ENCODE peak calls at places on chromosome 5, in six cellular contexts. One of them, this sample, is unnamed.

GRCh38 chr5:155128786-155129512 is 115.4 kb downstream of the KIF4B start:
- DNase-seq in psoas muscle: no peak
- DNase-seq in SJSA1: no peak
- DNase-seq in endodermal cell: no peak
- DNase-seq in PC-3: peak; percentile 2
- DNase-seq in esophagus muscularis mucosa: no peak
- DNase-seq in this sample: no peak

GRCh38 chr5:15483348-15484090 is 16.5 kb upstream of the FBXL7 start:
- DNase-seq in psoas muscle: no peak
- DNase-seq in SJSA1: no peak
- DNase-seq in endodermal cell: no peak
- DNase-seq in PC-3: no peak
- DNase-seq in esophagus muscularis mucosa: no peak
- DNase-seq in this sample: no peak

GRCh38 chr5:135718151-135718550 is 116.3 kb upstream of the SLC25A48 start:
- DNase-seq in psoas muscle: no peak
- DNase-seq in SJSA1: peak; percentile 44
- DNase-seq in endodermal cell: no peak
- DNase-seq in PC-3: peak; percentile 24
- DNase-seq in esophagus muscularis mucosa: no peak
- DNase-seq in this sample: no peak

GRCh38 chr5:143606043-143606752 is 202.7 kb upstream of the NR3C1 start:
- DNase-seq in psoas muscle: no peak
- DNase-seq in SJSA1: no peak
- DNase-seq in endodermal cell: no peak
- DNase-seq in PC-3: peak; percentile 82
- DNase-seq in esophagus muscularis mucosa: peak; percentile 24
- DNase-seq in this sample: no peak

GRCh38 chr5:56358703-56359428 is 125.7 kb upstream of the ANKRD55 start:
- DNase-seq in psoas muscle: no peak
- DNase-seq in SJSA1: peak; percentile 62
- DNase-seq in endodermal cell: no peak
- DNase-seq in PC-3: peak; percentile 7
- DNase-seq in esophagus muscularis mucosa: no peak
- DNase-seq in this sample: no peak

GRCh38 chr5:107542428-107542827 is 128.3 kb downstream of the EFNA5 start:
- DNase-seq in psoas muscle: peak; percentile 86
- DNase-seq in SJSA1: peak; percentile 69
- DNase-seq in endodermal cell: no peak
- DNase-seq in PC-3: peak; percentile 96
- DNase-seq in esophagus muscularis mucosa: peak; percentile 95
- DNase-seq in this sample: peak; percentile 55

GRCh38 chr5:163659568-163659902 is 154.1 kb downstream of the MAT2B start:
- DNase-seq in psoas muscle: no peak
- DNase-seq in SJSA1: no peak
- DNase-seq in endodermal cell: no peak
- DNase-seq in PC-3: no peak
- DNase-seq in esophagus muscularis mucosa: no peak
- DNase-seq in this sample: no peak

GRCh38 chr5:157793298-157793791 is 49.8 kb downstream of the LSM11 start:
- DNase-seq in psoas muscle: no peak
- DNase-seq in SJSA1: no peak
- DNase-seq in endodermal cell: no peak
- DNase-seq in PC-3: no peak
- DNase-seq in esophagus muscularis mucosa: no peak
- DNase-seq in this sample: no peak

GRCh38 chr5:11105706-11106105 is 344.7 kb upstream of the DAP start:
- DNase-seq in psoas muscle: no peak
- DNase-seq in SJSA1: no peak
- DNase-seq in endodermal cell: no peak
- DNase-seq in PC-3: no peak
- DNase-seq in esophagus muscularis mucosa: no peak
- DNase-seq in this sample: no peak

GRCh38 chr5:13470256-13470655 is 474.2 kb downstream of the DNAH5 start:
- DNase-seq in psoas muscle: no peak
- DNase-seq in SJSA1: no peak
- DNase-seq in endodermal cell: no peak
- DNase-seq in PC-3: no peak
- DNase-seq in esophagus muscularis mucosa: no peak
- DNase-seq in this sample: no peak

GRCh38 chr5:155471027-155471426 is 457.5 kb downstream of the KIF4B start:
- DNase-seq in psoas muscle: no peak
- DNase-seq in SJSA1: no peak
- DNase-seq in endodermal cell: no peak
- DNase-seq in PC-3: no peak
- DNase-seq in esophagus muscularis mucosa: no peak
- DNase-seq in this sample: no peak

GRCh38 chr5:16888694-16889124 is 47.4 kb downstream of the MYO10 start:
- DNase-seq in psoas muscle: no peak
- DNase-seq in SJSA1: peak; percentile 85
- DNase-seq in endodermal cell: no peak
- DNase-seq in PC-3: peak; percentile 87
- DNase-seq in esophagus muscularis mucosa: no peak
- DNase-seq in this sample: no peak
- H3K4me1 ChIP-seq in psoas muscle: peaks cover 20% of the 10 kb centered on the region
- H3K4me1 ChIP-seq in SJSA1: peaks cover 38% of the 10 kb centered on the region
- H3K4me1 ChIP-seq in endodermal cell: peaks cover 9% of the 10 kb centered on the region
- H3K4me1 ChIP-seq in PC-3: peaks cover 47% of the 10 kb centered on the region
- H3K4me1 ChIP-seq in esophagus muscularis mucosa: no peaks in the 10 kb centered on the region
- H3K4me1 ChIP-seq in this sample: peaks cover 24% of the 10 kb centered on the region

GRCh38 chr5:149936700-149937091 is 7.9 kb downstream of the PDE6A start:
- DNase-seq in psoas muscle: no peak
- DNase-seq in SJSA1: no peak
- DNase-seq in endodermal cell: no peak
- DNase-seq in PC-3: no peak
- DNase-seq in esophagus muscularis mucosa: no peak
- DNase-seq in this sample: no peak
- H3K4me1 ChIP-seq in psoas muscle: peaks cover 5% of the 10 kb centered on the region
- H3K4me1 ChIP-seq in SJSA1: peaks cover 39% of the 10 kb centered on the region
- H3K4me1 ChIP-seq in endodermal cell: peaks cover 14% of the 10 kb centered on the region
- H3K4me1 ChIP-seq in PC-3: peaks cover 65% of the 10 kb centered on the region
- H3K4me1 ChIP-seq in esophagus muscularis mucosa: peaks cover 6% of the 10 kb centered on the region
- H3K4me1 ChIP-seq in this sample: peaks cover 26% of the 10 kb centered on the region

DNA sequence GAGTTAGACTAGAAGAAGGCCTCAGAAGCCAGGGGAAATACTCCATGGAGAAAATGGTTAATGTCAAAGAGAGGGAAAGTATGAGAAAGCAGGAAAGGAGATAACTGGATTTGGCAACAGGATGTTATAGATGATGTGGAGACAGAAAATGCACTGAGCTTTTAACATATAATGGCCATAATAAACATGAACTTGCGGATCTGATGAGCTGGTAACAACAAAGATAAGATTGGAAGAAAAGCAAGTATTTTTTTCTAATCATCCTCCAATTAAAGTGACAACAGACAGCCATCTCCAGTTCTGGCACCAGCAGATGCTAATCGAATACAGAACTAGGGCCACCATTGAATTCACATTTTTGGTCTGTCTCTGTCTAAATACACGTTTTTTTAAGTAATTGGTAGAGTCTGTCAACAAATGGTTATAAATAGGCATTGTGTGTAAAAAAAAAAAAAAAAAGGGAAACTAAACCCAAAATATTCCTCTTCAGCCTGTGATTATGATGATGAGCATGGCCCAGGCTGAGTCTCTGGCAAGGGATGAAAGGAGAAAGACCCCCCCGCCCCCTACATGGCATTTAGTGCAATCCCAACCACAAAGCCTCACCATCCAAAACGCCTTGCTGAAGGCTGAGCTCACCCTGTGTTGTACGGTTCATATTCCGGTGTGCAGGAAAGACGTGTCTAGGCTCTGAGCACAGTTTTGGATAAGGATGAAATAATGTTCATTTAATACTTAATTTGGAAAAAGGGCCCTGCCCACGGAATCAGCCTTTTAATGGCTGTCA is 149.6 kb upstream of the LHFPL2 start:
- DNase-seq in psoas muscle: no peak
- DNase-seq in SJSA1: no peak
- DNase-seq in endodermal cell: no peak
- DNase-seq in PC-3: no peak
- DNase-seq in esophagus muscularis mucosa: no peak
- DNase-seq in this sample: no peak
- H3K4me1 ChIP-seq in psoas muscle: no peaks in the 10 kb centered on the region
- H3K4me1 ChIP-seq in SJSA1: peaks cover 42% of the 10 kb centered on the region
- H3K4me1 ChIP-seq in endodermal cell: peaks cover 19% of the 10 kb centered on the region
- H3K4me1 ChIP-seq in PC-3: peaks cover 10% of the 10 kb centered on the region
- H3K4me1 ChIP-seq in esophagus muscularis mucosa: no peaks in the 10 kb centered on the region
- H3K4me1 ChIP-seq in this sample: no peaks in the 10 kb centered on the region

DNA sequence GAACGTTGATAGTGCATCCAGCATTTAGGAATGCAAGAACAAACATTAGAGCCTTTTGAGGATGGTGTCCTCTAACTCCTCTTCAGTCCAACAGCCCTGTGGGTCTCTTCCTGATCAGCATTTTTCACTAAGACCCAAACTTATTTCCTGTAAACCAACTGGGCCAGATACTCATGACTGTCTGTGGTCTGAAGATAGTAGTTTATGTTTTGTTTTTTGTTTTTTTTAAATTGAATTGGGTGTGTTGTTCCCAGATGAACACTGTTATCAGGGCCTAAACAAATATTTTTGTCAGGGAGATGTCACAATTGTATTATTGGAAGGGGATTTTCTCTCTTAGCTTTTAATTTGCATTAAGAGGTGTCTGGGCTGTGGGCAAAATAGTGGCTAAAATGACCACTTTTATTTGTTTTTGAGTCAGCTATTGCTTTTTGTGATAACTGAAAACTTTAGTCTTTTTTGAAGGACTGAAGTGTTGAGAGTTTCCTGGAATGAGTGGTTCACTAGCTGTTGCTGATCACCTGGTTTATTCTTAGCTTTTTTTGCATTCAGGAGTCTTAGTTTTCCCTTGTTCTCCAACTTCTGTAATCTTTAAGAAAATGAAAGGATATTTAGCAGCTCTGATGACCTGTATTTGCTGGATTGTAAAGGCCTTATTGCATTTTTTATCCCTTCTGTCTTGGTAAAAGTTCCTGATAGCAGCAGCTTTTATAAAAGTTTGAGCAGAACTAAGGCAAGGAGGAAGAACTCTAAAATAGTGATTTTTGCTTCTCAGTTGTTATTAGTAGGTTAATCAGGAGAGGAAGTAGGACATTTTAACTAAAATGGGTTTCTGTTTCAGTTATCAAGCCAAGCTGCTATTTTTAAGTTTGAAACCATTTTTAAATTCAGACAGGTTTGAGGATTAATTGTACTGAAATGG is 5.5 kb downstream of the MAN2A1 start:
- DNase-seq in psoas muscle: no peak
- DNase-seq in SJSA1: peak; percentile 17
- DNase-seq in endodermal cell: no peak
- DNase-seq in PC-3: no peak
- DNase-seq in esophagus muscularis mucosa: no peak
- DNase-seq in this sample: no peak
- H3K4me1 ChIP-seq in psoas muscle: peaks cover 65% of the 10 kb centered on the region
- H3K4me1 ChIP-seq in SJSA1: peaks cover 27% of the 10 kb centered on the region
- H3K4me1 ChIP-seq in endodermal cell: no peaks in the 10 kb centered on the region
- H3K4me1 ChIP-seq in PC-3: peaks cover 37% of the 10 kb centered on the region
- H3K4me1 ChIP-seq in esophagus muscularis mucosa: peaks cover 37% of the 10 kb centered on the region
- H3K4me1 ChIP-seq in this sample: peaks cover 47% of the 10 kb centered on the region

DNA sequence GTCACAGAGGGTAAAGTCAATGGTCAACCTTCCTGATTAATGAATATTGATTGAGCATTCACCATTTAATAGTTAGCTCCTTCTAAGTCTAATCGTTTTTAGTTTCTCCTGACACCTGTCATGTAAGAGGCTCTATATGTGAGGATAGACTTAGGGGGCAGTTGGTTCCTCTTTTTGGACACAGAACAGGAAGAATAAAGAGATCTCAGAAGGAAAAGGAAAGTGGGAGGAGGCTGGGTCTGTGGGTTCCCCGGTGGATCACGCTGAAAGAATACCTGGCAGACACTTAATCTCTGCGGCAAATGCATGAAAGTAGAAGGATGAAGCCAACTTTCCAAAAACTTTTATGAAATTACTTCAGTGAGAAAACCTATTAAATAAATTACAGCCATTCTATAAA is 98.4 kb downstream of the PDE4D start:
- DNase-seq in psoas muscle: no peak
- DNase-seq in SJSA1: no peak
- DNase-seq in endodermal cell: no peak
- DNase-seq in PC-3: no peak
- DNase-seq in esophagus muscularis mucosa: no peak
- DNase-seq in this sample: no peak
- H3K4me1 ChIP-seq in psoas muscle: peaks cover 7% of the 10 kb centered on the region
- H3K4me1 ChIP-seq in SJSA1: peaks cover 38% of the 10 kb centered on the region
- H3K4me1 ChIP-seq in endodermal cell: no peaks in the 10 kb centered on the region
- H3K4me1 ChIP-seq in PC-3: peaks cover 59% of the 10 kb centered on the region
- H3K4me1 ChIP-seq in esophagus muscularis mucosa: peaks cover 3% of the 10 kb centered on the region
- H3K4me1 ChIP-seq in this sample: peaks cover 16% of the 10 kb centered on the region

GRCh38 chr5:176530406-176530982 is 6.7 kb downstream of the RNF44 start:
- DNase-seq in psoas muscle: no peak
- DNase-seq in SJSA1: peak; percentile 25
- DNase-seq in endodermal cell: peak; percentile 43
- DNase-seq in PC-3: no peak
- DNase-seq in esophagus muscularis mucosa: no peak
- DNase-seq in this sample: no peak

GRCh38 chr5:176528301-176528700 is 8.9 kb downstream of the RNF44 start:
- DNase-seq in psoas muscle: peak; percentile 72
- DNase-seq in SJSA1: no peak
- DNase-seq in endodermal cell: no peak
- DNase-seq in PC-3: no peak
- DNase-seq in esophagus muscularis mucosa: no peak
- DNase-seq in this sample: no peak

GRCh38 chr5:176529824-176530195 is 7.4 kb downstream of the RNF44 start:
- DNase-seq in psoas muscle: no peak
- DNase-seq in SJSA1: no peak
- DNase-seq in endodermal cell: peak; percentile 44
- DNase-seq in PC-3: no peak
- DNase-seq in esophagus muscularis mucosa: no peak
- DNase-seq in this sample: no peak

GRCh38 chr5:176528761-176529115 is 8.5 kb downstream of the RNF44 start:
- DNase-seq in psoas muscle: peak; percentile 66
- DNase-seq in SJSA1: no peak
- DNase-seq in endodermal cell: peak; percentile 48
- DNase-seq in PC-3: no peak
- DNase-seq in esophagus muscularis mucosa: no peak
- DNase-seq in this sample: no peak

DNA sequence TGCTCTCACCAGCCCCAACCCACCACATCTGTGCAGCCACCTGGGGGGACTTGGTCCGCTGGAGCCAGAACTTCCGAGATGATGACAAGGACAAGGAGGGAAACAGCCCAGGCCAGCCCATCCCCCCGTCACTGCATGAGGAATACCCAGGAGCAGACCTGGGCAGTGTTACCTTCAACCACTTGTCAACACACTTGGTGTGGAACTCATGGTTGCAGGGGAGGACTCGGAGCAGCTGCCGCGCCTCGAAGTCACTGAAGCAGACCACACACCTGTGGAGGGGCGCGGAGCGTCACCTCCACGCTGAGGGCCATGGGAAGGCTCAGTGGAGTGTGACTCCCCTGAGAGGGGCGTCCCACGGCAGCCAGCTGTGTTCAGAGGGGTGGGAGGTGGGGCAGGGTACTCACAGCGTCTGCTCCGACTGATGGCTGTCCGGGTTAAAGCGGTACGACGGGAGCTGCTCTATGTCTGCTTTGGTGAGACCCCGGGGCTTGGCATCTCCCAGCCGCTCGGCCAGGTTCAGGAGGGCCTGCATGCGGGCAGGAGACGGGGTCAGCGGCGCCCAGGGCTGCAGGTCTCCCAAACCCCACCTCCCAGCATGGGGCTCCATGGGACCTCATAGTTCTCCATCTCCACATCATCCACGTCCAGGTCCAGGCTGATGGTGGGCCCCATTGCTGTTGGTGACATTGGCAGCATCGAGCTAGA is 7.9 kb downstream of the RNF44 start:
- DNase-seq in psoas muscle: no peak
- DNase-seq in SJSA1: no peak
- DNase-seq in endodermal cell: no peak
- DNase-seq in PC-3: no peak
- DNase-seq in esophagus muscularis mucosa: no peak
- DNase-seq in this sample: no peak
- H3K4me1 ChIP-seq in psoas muscle: peaks cover 12% of the 10 kb centered on the region
- H3K4me1 ChIP-seq in SJSA1: peaks cover 35% of the 10 kb centered on the region
- H3K4me1 ChIP-seq in endodermal cell: peaks cover 5% of the 10 kb centered on the region
- H3K4me1 ChIP-seq in PC-3: peaks cover 7% of the 10 kb centered on the region
- H3K4me1 ChIP-seq in esophagus muscularis mucosa: peaks cover 40% of the 10 kb centered on the region
- H3K4me1 ChIP-seq in this sample: peaks cover 58% of the 10 kb centered on the region

This sample was measured in left ventricle myocardium inferior.